ENCODE peak calls at places on chromosomes 3 and 15, in four cellular contexts. One of them, this sample, is unnamed.

GRCh38 chr3:63477494-63478129 is 174.9 kb upstream of the SNTN start:
- DNase-seq in RWPE1: no peak
- DNase-seq in astrocyte of the spinal cord: no peak
- DNase-seq in EL: no peak
- DNase-seq in this sample: no peak

GRCh38 chr15:58870451-58870850 is 63.0 kb downstream of the SLTM start:
- DNase-seq in EL: peak
- DNase-seq in astrocyte of the spinal cord: no peak
- DNase-seq in RWPE1: no peak
- DNase-seq in this sample: no peak

GRCh38 chr3:62597481-62597880 is 224.1 kb upstream of the FEZF2 start:
- DNase-seq in RWPE1: no peak
- DNase-seq in EL: no peak
- DNase-seq in astrocyte of the spinal cord: peak
- DNase-seq in this sample: no peak

GRCh38 chr3:51502562-51502910 is 2.7 kb upstream of the DCAF1 start:
- DNase-seq in EL: no peak
- DNase-seq in RWPE1: no peak
- DNase-seq in astrocyte of the spinal cord: no peak
- DNase-seq in this sample: no peak

GRCh38 chr3:14524920-14525660 is 15.1 kb downstream of the GRIP2 start:
- DNase-seq in EL: no peak
- DNase-seq in astrocyte of the spinal cord: no peak
- DNase-seq in RWPE1: no peak
- DNase-seq in this sample: no peak

GRCh38 chr15:52392008-52392687 is 96.5 kb upstream of the MYO5C start:
- DNase-seq in astrocyte of the spinal cord: no peak
- DNase-seq in RWPE1: peak
- DNase-seq in EL: peak
- DNase-seq in this sample: peak

GRCh38 chr3:32614956-32615355 is 44.3 kb upstream of the DYNC1LI1 start:
- DNase-seq in RWPE1: peak
- DNase-seq in EL: peak
- DNase-seq in astrocyte of the spinal cord: peak
- DNase-seq in this sample: no peak

GRCh38 chr3:188037116-188037718 is 116.7 kb upstream of the LPP start:
- DNase-seq in astrocyte of the spinal cord: peak
- DNase-seq in EL: peak
- DNase-seq in RWPE1: no peak
- DNase-seq in this sample: peak

GRCh38 chr3:66499881-66500574 is 794 bp downstream of the LRIG1 start:
- DNase-seq in EL: peak
- DNase-seq in RWPE1: no peak
- DNase-seq in astrocyte of the spinal cord: no peak
- DNase-seq in this sample: no peak

GRCh38 chr15:62976301-62976842 is 66.2 kb upstream of the TPM1 start:
- DNase-seq in EL: peak
- DNase-seq in astrocyte of the spinal cord: peak
- DNase-seq in RWPE1: no peak
- DNase-seq in this sample: no peak

GRCh38 chr3:103629391-103629790 is 1194.6 kb downstream of the ZPLD1 start:
- DNase-seq in EL: no peak
- DNase-seq in RWPE1: no peak
- DNase-seq in astrocyte of the spinal cord: no peak
- DNase-seq in this sample: no peak

GRCh38 chr3:52468336-52468735 is 12.9 kb downstream of the NISCH start:
- DNase-seq in RWPE1: no peak
- DNase-seq in EL: no peak
- DNase-seq in astrocyte of the spinal cord: no peak
- DNase-seq in this sample: peak

GRCh38 chr3:64349531-64349930 is 124.3 kb upstream of the PRICKLE2 start:
- DNase-seq in EL: no peak
- DNase-seq in astrocyte of the spinal cord: no peak
- DNase-seq in RWPE1: no peak
- DNase-seq in this sample: no peak

GRCh38 chr3:43769097-43769470 is 78.3 kb downstream of the ABHD5 start:
- DNase-seq in EL: no peak
- DNase-seq in RWPE1: no peak
- DNase-seq in astrocyte of the spinal cord: no peak
- DNase-seq in this sample: no peak

GRCh38 chr3:101943028-101943427 is 93.7 kb downstream of the NFKBIZ start:
- DNase-seq in astrocyte of the spinal cord: no peak
- DNase-seq in RWPE1: no peak
- DNase-seq in EL: no peak
- DNase-seq in this sample: no peak

GRCh38 chr15:70376929-70377691 is 279.4 kb upstream of the TLE3 start:
- DNase-seq in EL: peak
- DNase-seq in RWPE1: peak
- DNase-seq in astrocyte of the spinal cord: peak
- DNase-seq in this sample: peak

GRCh38 chr15:80710635-80711553 is 15.8 kb downstream of the ABHD17C start:
- DNase-seq in astrocyte of the spinal cord: peak
- DNase-seq in EL: peak
- DNase-seq in RWPE1: no peak
- DNase-seq in this sample: no peak

GRCh38 chr3:159884661-159885402 is 103.8 kb upstream of the IL12A start:
- DNase-seq in EL: peak
- DNase-seq in RWPE1: peak
- DNase-seq in astrocyte of the spinal cord: peak
- DNase-seq in this sample: peak

GRCh38 chr3:46669191-46669999 is 24.1 kb downstream of the ALS2CL start:
- DNase-seq in RWPE1: no peak
- DNase-seq in astrocyte of the spinal cord: no peak
- DNase-seq in EL: no peak
- DNase-seq in this sample: no peak

GRCh38 chr3:50612234-50612972 is 829 bp upstream of the CISH start:
- DNase-seq in astrocyte of the spinal cord: no peak
- DNase-seq in RWPE1: no peak
- DNase-seq in EL: no peak
- DNase-seq in this sample: no peak

GRCh38 chr3:128170866-128171516 is 17.7 kb downstream of the EEFSEC start:
- DNase-seq in RWPE1: peak
- DNase-seq in EL: peak
- DNase-seq in astrocyte of the spinal cord: peak
- DNase-seq in this sample: peak

GRCh38 chr15:69133862-69134519 is 26.4 kb upstream of the GLCE start:
- DNase-seq in astrocyte of the spinal cord: no peak
- DNase-seq in RWPE1: no peak
- DNase-seq in EL: no peak
- DNase-seq in this sample: no peak